ENCODE peak calls at places on chromosomes 4 and X, in nine cellular contexts. K, G, H, R, L, S, U, C and N are unnamed samples.

GRCh38 chrX:9163153-9163790 is 129.3 kb upstream of the FAM9B start:
- DNase-seq in K (no peak), G (no peak), H (no peak), R (no peak), L (no peak), S (no peak), U (no peak), C (peak), N (no peak)

GRCh38 chrX:132118361-132118760 is 9.5 kb downstream of the FRMD7 start:
- DNase-seq in K (no peak), G (peak), H (no peak), R (no peak), L (no peak), S (no peak), U (no peak), C (no peak), N (no peak)

GRCh38 chrX:77003956-77004355 is 443.2 kb upstream of the FGF16 start:
- DNase-seq in K (no peak), G (no peak), H (peak), R (no peak), L (no peak), S (no peak), U (no peak), C (peak), N (no peak)

GRCh38 chrX:1925053-1925481 is 310.2 kb downstream of the ASMT start:
- DNase-seq in K (no peak), G (peak), H (peak), R (no peak), L (no peak), S (no peak), U (no peak), C (no peak), N (no peak)

GRCh38 chr4:122652379-122652778 is 31.5 kb upstream of the IL21 start:
- DNase-seq in K (peak), G (peak), H (peak), R (peak), L (no peak), S (peak), U (peak), C (peak), N (peak)

GRCh38 chrX:9253211-9253610 is 211.6 kb upstream of the TBL1X start:
- DNase-seq in K (no peak), G (no peak), H (no peak), R (no peak), L (no peak), S (no peak), U (no peak), C (no peak), N (no peak)

GRCh38 chr4:173535165-173535737 is 5.2 kb upstream of the HAND2 start:
- DNase-seq in K (no peak), G (no peak), H (no peak), R (no peak), L (no peak), S (no peak), U (no peak), C (no peak), N (no peak)

GRCh38 chr4:17189322-17189721 is 290.9 kb upstream of the LDB2 start:
- DNase-seq in K (no peak), G (no peak), H (peak), R (peak), L (no peak), S (peak), U (no peak), C (no peak), N (no peak)

GRCh38 chr4:16942491-16942890 is 44.0 kb upstream of the LDB2 start:
- DNase-seq in K (no peak), G (no peak), H (no peak), R (no peak), L (no peak), S (no peak), U (no peak), C (no peak), N (peak)

GRCh38 chr4:145043306-145043705 is 54.7 kb downstream of the ANAPC10 start:
- DNase-seq in K (no peak), G (no peak), H (no peak), R (no peak), L (no peak), S (no peak), U (no peak), C (no peak), N (no peak)

GRCh38 chr4:58587856-58588255 is 1477.7 kb upstream of the IGFBP7 start:
- DNase-seq in K (no peak), G (no peak), H (peak), R (no peak), L (no peak), S (no peak), U (no peak), C (peak), N (no peak)

GRCh38 chr4:149280886-149281285 is 534.8 kb downstream of the IQCM start:
- DNase-seq in K (no peak), G (no peak), H (no peak), R (peak), L (no peak), S (no peak), U (no peak), C (no peak), N (no peak)

GRCh38 chr4:44661940-44662622 is 10.7 kb upstream of the YIPF7 start:
- DNase-seq in K (no peak), G (no peak), H (no peak), R (no peak), L (no peak), S (no peak), U (no peak), C (no peak), N (no peak)

GRCh38 chr4:94463771-94464170 is 12.0 kb downstream of the PDLIM5 start:
- DNase-seq in K (no peak), G (no peak), H (no peak), R (no peak), L (no peak), S (no peak), U (no peak), C (peak), N (no peak)

GRCh38 chrX:153804621-153805020 is 10.2 kb downstream of the SSR4 start:
- DNase-seq in K (no peak), G (no peak), H (no peak), R (no peak), L (no peak), S (no peak), U (no peak), C (no peak), N (no peak)

GRCh38 chr4:143025111-143025704 is 159.5 kb upstream of the USP38 start:
- DNase-seq in K (no peak), G (no peak), H (no peak), R (no peak), L (no peak), S (peak), U (peak), C (peak), N (peak)
- TF ChIP-seq CTCF in K (peak), G (peak), H (peak), R (peak), L (no peak), S (peak), U (no peak), C (peak), N (peak)

DNA sequence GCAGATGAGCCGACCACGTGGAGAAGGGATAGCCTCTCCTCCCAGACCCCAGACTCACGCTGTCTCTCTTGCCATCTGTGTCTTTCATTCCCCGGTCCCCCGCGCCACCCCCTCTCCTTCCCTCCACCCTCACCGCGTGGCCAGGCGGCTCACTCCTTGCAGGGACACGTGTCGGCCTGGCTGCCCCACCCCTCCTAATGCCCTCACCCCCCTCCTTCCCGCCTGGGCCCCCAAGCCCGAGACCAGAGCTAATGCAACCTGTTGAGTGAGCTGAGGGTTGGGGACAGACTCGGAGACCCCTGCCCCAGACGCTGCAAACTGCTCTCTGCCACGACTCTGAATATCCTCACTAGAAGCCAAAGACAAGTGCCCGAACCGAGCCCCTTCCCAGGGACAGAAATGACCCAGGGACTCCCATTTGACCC is 1.8 kb downstream of the SLC38A5 start:
- DNase-seq in K (no peak), G (no peak), H (no peak), R (no peak), L (no peak), S (no peak), U (no peak), C (no peak), N (no peak)
- TF ChIP-seq CTCF in K (no peak), G (no peak), H (no peak), R (no peak), L (no peak), S (no peak), U (no peak), C (no peak), N (no peak)

GRCh38 chr4:22237846-22238513 is 277.9 kb downstream of the ADGRA3 start:
- DNase-seq in K (no peak), G (no peak), H (peak), R (no peak), L (no peak), S (no peak), U (no peak), C (no peak), N (no peak)

GRCh38 chr4:22240814-22241213 is 275.1 kb downstream of the ADGRA3 start:
- DNase-seq in K (no peak), G (no peak), H (no peak), R (no peak), L (no peak), S (no peak), U (no peak), C (no peak), N (no peak)

GRCh38 chr4:22237155-22237751 is 278.6 kb downstream of the ADGRA3 start:
- DNase-seq in K (no peak), G (peak), H (peak), R (no peak), L (no peak), S (no peak), U (peak), C (no peak), N (no peak)

GRCh38 chr4:22241415-22241814 is 274.5 kb downstream of the ADGRA3 start:
- DNase-seq in K (no peak), G (no peak), H (no peak), R (no peak), L (no peak), S (no peak), U (no peak), C (no peak), N (no peak)

DNA sequence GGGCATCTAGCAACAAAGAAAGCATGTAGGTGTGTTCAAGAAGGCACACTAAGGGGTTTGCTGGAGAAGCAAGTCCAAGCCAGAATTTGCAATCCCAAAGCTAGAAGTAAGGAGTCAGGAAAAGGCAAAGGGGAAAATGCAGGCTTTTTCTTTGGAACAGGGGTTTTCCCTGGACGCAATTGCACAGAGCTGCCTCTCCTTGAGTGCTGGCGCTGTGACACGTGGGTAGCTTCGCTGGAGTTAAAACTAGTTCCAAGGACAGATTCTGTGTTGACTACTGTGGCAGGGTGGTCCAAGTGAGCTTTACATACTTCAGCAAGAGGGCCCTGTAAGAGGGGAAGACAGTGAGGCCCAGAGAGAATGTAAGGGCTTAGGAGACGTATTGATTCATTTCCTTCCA is 277.1 kb downstream of the ADGRA3 start:
- DNase-seq in K (no peak), G (no peak), H (peak), R (no peak), L (no peak), S (no peak), U (no peak), C (no peak), N (no peak)
- TF ChIP-seq CTCF in K (no peak), G (peak), H (peak), R (no peak), L (no peak), S (no peak), U (no peak), C (peak), N (peak)

GRCh38 chr4:75705198-75705712 is 19.1 kb upstream of the USO1 start:
- DNase-seq in K (no peak), G (no peak), H (no peak), R (no peak), L (no peak), S (no peak), U (no peak), C (no peak), N (no peak)

GRCh38 chr4:75702919-75703411 is 21.4 kb upstream of the USO1 start:
- DNase-seq in K (no peak), G (no peak), H (peak), R (no peak), L (no peak), S (no peak), U (no peak), C (no peak), N (no peak)

GRCh38 chr4:75710246-75710645 is 14.1 kb upstream of the USO1 start:
- DNase-seq in K (no peak), G (no peak), H (no peak), R (no peak), L (no peak), S (no peak), U (no peak), C (no peak), N (no peak)

DNA sequence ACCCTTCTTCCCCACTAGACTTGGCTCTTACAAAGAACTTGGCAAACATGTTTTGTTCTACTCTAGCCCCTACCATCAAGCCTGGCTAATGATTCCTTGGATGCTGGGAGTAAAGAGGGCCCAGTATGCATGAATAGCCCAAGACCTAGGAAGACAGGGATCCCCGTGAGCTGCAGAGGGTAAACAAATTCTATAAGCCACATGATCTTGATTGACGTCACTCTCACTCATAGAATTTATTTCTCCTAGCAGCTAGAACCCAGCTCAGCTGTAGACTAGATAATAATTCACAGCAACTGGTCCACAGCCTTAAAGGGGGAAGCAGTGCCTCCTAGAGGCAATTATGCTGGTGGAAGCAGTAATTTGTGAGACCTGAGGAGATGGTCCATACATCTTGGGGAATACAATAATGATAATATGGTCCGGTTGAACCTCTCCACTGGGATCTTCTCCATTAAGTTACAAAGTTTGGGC is 16.1 kb upstream of the USO1 start:
- DNase-seq in K (peak), G (no peak), H (peak), R (no peak), L (no peak), S (no peak), U (no peak), C (no peak), N (no peak)
- TF ChIP-seq CTCF in K (peak), G (peak), H (peak), R (peak), L (no peak), S (peak), U (no peak), C (peak), N (no peak)

GRCh38 chrX:42707742-42708141 is 70.2 kb downstream of the PPP1R2C start:
- DNase-seq in K (no peak), G (no peak), H (no peak), R (no peak), L (no peak), S (no peak), U (no peak), C (no peak), N (peak)
- TF ChIP-seq CTCF in K (no peak), G (no peak), H (no peak), R (no peak), L (no peak), S (no peak), U (no peak), C (no peak), N (no peak)

GRCh38 chr4:26583538-26583864 is 383 bp upstream of the TBC1D19 start:
- DNase-seq in K (peak), G (no peak), H (no peak), R (no peak), L (no peak), S (no peak), U (no peak), C (peak), N (no peak)
- TF ChIP-seq CTCF in K (no peak), G (no peak), H (no peak), R (no peak), L (no peak), S (no peak), U (no peak), C (no peak), N (no peak)

DNA sequence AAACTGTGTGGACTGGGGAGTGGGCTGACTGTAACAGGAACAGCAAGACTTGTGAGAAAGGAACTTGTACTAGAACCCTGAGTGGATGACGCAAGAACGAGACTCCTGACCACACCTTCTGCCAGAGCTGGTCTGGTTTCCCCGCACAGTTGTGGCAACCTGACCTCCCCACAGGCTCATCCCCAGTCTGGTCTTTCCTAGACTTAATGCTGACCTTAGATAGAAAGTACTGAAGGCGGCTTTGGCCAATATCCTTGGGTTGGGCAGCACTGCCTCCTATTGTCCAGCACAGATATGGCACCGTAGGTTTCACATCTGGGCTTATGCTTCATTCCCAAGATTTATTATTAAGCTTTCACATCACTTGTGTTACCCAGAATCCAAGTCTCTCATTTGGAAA is 137.8 kb upstream of the FRG1 start:
- DNase-seq in K (no peak), G (no peak), H (no peak), R (no peak), L (no peak), S (no peak), U (no peak), C (no peak), N (no peak)
- TF ChIP-seq CTCF in K (no peak), G (no peak), H (peak), R (no peak), L (no peak), S (no peak), U (no peak), C (no peak), N (peak)

GRCh38 chr4:113907559-113907958 is 71.9 kb downstream of the ARSJ start:
- DNase-seq in K (no peak), G (no peak), H (no peak), R (no peak), L (no peak), S (no peak), U (no peak), C (no peak), N (no peak)

GRCh38 chr4:113899260-113900177 is 79.9 kb downstream of the ARSJ start:
- DNase-seq in K (peak), G (no peak), H (no peak), R (no peak), L (no peak), S (no peak), U (no peak), C (no peak), N (no peak)

GRCh38 chr4:113905301-113905700 is 74.1 kb downstream of the ARSJ start:
- DNase-seq in K (no peak), G (no peak), H (no peak), R (no peak), L (no peak), S (peak), U (no peak), C (no peak), N (no peak)

GRCh38 chr4:113901994-113902787 is 77.3 kb downstream of the ARSJ start:
- DNase-seq in K (no peak), G (no peak), H (peak), R (no peak), L (no peak), S (no peak), U (peak), C (no peak), N (peak)
- TF ChIP-seq CTCF in K (peak), G (no peak), H (peak), R (no peak), L (no peak), S (no peak), U (peak), C (peak), N (peak)

DNA sequence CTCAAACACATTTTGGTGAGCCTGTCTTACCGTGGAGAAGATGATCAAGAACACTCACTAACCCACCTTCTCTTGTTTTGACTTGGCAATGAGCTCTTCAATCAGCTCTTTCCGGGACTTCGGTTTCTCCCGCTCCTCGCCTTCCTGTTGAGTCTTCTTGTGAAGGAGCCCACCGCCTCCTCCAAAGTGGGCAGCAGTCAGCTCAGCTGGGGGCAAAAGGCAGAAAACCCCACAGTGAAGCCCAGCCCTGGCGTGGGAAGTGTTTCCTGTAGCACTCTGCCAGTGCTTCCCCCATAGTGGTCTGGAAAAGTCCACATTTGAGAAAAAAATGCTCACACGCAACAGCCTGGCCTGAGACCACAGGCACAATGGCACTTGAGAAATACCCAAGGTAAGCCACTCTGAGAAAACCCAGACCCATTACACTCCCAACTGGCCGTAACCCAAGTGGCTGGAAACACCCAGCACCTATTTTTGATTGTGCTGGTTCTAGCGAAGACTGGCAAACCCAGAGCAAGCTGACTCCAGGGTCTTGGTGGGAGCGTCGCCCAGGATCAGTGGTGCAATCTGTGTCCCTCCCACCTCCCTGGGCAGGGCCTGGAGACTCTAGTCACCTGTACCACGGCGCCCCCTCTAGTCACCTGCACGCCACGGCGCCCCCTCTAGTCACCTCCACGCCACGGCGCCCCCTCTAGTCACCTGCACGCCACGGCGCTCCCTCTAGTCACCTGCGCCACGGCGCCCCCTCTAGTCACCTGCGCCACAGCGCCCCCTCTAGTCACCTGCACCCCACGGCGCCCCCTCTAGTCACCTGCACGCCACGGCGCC is 8.6 kb downstream of the NOP14 start:
- DNase-seq in K (peak), G (no peak), H (no peak), R (no peak), L (no peak), S (no peak), U (no peak), C (no peak), N (no peak)
- TF ChIP-seq CTCF in K (peak), G (no peak), H (peak), R (no peak), L (no peak), S (no peak), U (peak), C (peak), N (no peak)

GRCh38 chrX:48891402-48892288 is 5.9 kb downstream of the TIMM17B start:
- DNase-seq in K (peak), G (peak), H (peak), R (no peak), L (peak), S (peak), U (peak), C (peak), N (peak)
- TF ChIP-seq CTCF in K (peak), G (peak), H (peak), R (peak), L (peak), S (peak), U (no peak), C (peak), N (peak)